ENCODE peak calls at places on chromosomes 12 and 14, in eight cellular contexts. I is Peyer's patch, O is GM23338, B is PC-9, P is H9, C is RWPE1, G is upper lobe of left lung, X is fibroblast of lung. H is an unnamed sample.

GRCh38 chr12:43277630-43278267 is 274.3 kb downstream of the ADAMTS20 start:
- DNase-seq in I (no peak), O (no peak), B (peak; percentile 87), P (no peak), C (no peak), G (no peak), X (peak; percentile 86), H (peak; percentile 88)

GRCh38 chr12:98701166-98701565 is 56.1 kb downstream of the APAF1 start:
- DNase-seq in I (no peak), O (no peak), B (no peak), P (no peak), C (no peak), G (no peak), X (peak; percentile 48), H (no peak)

GRCh38 chr14:32403688-32404087 is 74.6 kb downstream of the AKAP6 start:
- DNase-seq in I (no peak), O (no peak), B (no peak), P (no peak), C (no peak), G (no peak), X (peak; percentile 77), H (no peak)

GRCh38 chr12:32496946-32497345 is 97.6 kb downstream of the FGD4 start:
- DNase-seq in I (no peak), O (no peak), B (no peak), P (no peak), C (no peak), G (no peak), X (no peak), H (no peak)

GRCh38 chr12:40834321-40834720 is 142.1 kb downstream of the CNTN1 start:
- DNase-seq in I (no peak), O (no peak), B (no peak), P (no peak), C (no peak), G (no peak), X (no peak), H (no peak)

GRCh38 chr12:25236626-25237025 is 14.1 kb downstream of the KRAS start:
- DNase-seq in I (no peak), O (no peak), B (no peak), P (no peak), C (no peak), G (no peak), X (peak; percentile 19), H (no peak)

GRCh38 chr12:125203145-125203765 is 138.0 kb downstream of the AACS start:
- DNase-seq in I (no peak), O (no peak), B (no peak), P (no peak), C (peak; percentile 26), G (no peak), X (no peak), H (no peak)

GRCh38 chr12:269216-269615 is 6.6 kb upstream of the SLC6A13 start:
- DNase-seq in I (no peak), O (no peak), B (no peak), P (no peak), C (no peak), G (no peak), X (no peak), H (no peak)

GRCh38 chr12:40058721-40059190 is 47.1 kb downstream of the SLC2A13 start:
- DNase-seq in I (no peak), O (no peak), B (no peak), P (no peak), C (no peak), G (no peak), X (peak; percentile 7), H (no peak)

GRCh38 chr14:90381011-90381790 is 15.6 kb upstream of the CALM1 start:
- DNase-seq in I (peak; percentile 71), O (no peak), B (no peak), P (no peak), C (no peak), G (no peak), X (peak; percentile 31), H (no peak)

GRCh38 chr14:70317969-70318634 is 41.4 kb downstream of the COX16 start:
- DNase-seq in I (no peak), O (peak; percentile 82), B (peak; percentile 43), P (peak; percentile 61), C (peak; percentile 20), G (no peak), X (peak; percentile 46), H (no peak)

GRCh38 chr14:67533754-67534085 is 630 bp downstream of the PLEKHH1 start:
- DNase-seq in I (peak; percentile 53), O (no peak), B (peak; percentile 47), P (no peak), C (no peak), G (no peak), X (no peak), H (no peak)

GRCh38 chr14:70888681-70889175 is 18.5 kb upstream of the PCNX1 start:
- DNase-seq in I (no peak), O (no peak), B (no peak), P (no peak), C (peak; percentile 89), G (no peak), X (peak; percentile 70), H (peak; percentile 63)

GRCh38 chr14:84340938-84341337 is 1189.0 kb upstream of the FLRT2 start:
- DNase-seq in I (no peak), O (no peak), B (no peak), P (no peak), C (no peak), G (no peak), X (peak; percentile 25), H (no peak)

GRCh38 chr12:81005635-81006034 is 67.9 kb upstream of the LIN7A start:
- DNase-seq in I (no peak), O (no peak), B (no peak), P (no peak), C (no peak), G (no peak), X (no peak), H (no peak)

GRCh38 chr12:128387811-128388422 is 120.9 kb downstream of the TMEM132C start:
- DNase-seq in I (peak; percentile 50), O (peak; percentile 1), B (no peak), P (peak; percentile 92), C (no peak), G (peak; percentile 75), X (no peak), H (no peak)

GRCh38 chr12:125403145-125403789 is 338.0 kb downstream of the AACS start:
- DNase-seq in I (peak; percentile 49), O (peak; percentile 95), B (no peak), P (peak; percentile 90), C (peak; percentile 8), G (no peak), X (peak; percentile 15), H (no peak)

GRCh38 chr14:105313381-105314286 is 914 bp upstream of the PACS2 start:
- DNase-seq in I (peak; percentile 66), O (peak; percentile 75), B (no peak), P (peak; percentile 55), C (no peak), G (no peak), X (no peak), H (no peak)

DNA sequence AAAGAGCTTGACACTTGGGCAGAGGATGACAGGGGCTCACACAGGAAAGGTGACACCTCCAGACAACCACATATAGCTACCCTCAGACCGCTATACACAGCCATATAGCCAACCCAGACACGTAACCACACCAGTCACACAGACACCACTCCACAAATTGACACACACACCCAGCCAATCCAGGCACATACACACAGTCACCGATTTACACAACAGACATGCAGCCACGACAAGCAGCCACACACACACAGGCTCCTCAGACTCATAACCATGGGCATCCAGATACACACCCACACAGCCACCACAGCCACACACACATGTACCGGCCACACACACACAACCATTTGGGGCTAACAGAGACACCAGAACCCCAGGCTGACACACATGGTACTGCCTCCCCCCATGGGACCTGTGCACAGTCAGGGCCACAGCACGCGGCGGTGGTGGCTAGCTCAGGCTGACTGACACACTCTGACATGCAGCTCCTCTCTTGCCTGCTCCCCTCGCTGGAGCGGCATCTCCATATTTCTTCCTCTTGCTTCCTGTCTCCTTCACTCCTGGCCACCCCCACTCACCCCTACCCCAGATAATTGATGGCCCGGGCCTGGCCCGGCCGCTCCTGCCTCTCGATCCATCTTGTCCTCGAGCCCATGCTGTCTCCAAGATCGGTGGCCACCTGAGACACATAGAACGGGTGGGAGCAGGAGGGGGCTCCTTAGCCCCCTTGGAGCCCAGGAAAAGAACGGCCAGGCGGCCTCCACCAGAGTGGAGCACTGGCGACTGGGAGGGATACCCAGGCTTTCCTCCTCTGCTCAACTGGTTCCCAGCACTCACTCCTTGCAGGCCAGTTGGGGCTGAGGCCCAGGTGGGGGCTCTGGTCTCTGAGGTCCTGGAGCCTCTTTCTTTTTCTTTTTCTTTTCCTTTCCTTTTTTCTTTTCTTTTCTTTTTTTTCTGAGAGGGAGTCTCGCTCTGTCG is 6.0 kb upstream of the SHMT2 start:
- DNase-seq in I (no peak), O (no peak), B (no peak), P (no peak), C (no peak), G (peak; percentile 74), X (no peak), H (no peak)
- H3K27ac ChIP-seq in I (no peak overlapping the region), O (no peak overlapping the region), B (no peak overlapping the region), P (no peak overlapping the region), C (no peak overlapping the region), G (no peak overlapping the region), X (no peak overlapping the region), H (no peak overlapping the region)

GRCh38 chr14:77313374-77313773 is 7.3 kb downstream of the POMT2 start:
- DNase-seq in I (no peak), O (no peak), B (no peak), P (no peak), C (no peak), G (no peak), X (no peak), H (no peak)

GRCh38 chr14:77316872-77317271 is 3.8 kb downstream of the POMT2 start:
- DNase-seq in I (no peak), O (no peak), B (no peak), P (no peak), C (no peak), G (no peak), X (no peak), H (peak; percentile 24)

GRCh38 chr14:77314043-77314442 is 6.6 kb downstream of the POMT2 start:
- DNase-seq in I (peak; percentile 54), O (peak; percentile 85), B (peak; percentile 83), P (peak; percentile 49), C (peak; percentile 71), G (no peak), X (peak; percentile 57), H (peak; percentile 98)

GRCh38 chr14:77315115-77315944 is 5.4 kb downstream of the POMT2 start:
- DNase-seq in I (no peak), O (no peak), B (no peak), P (no peak), C (no peak), G (no peak), X (no peak), H (no peak)

GRCh38 chr14:77314539-77314938 is 6.1 kb downstream of the POMT2 start:
- DNase-seq in I (no peak), O (no peak), B (no peak), P (no peak), C (no peak), G (no peak), X (no peak), H (no peak)
- H3K27ac ChIP-seq in I (peak overlapping the region; percentile 4), O (peak overlapping the region; percentile 87), B (no peak overlapping the region), P (peak overlapping the region; percentile 2), C (peak overlapping the region; percentile 88), G (no peak overlapping the region), X (no peak overlapping the region), H (peak overlapping the region; percentile 60)

GRCh38 chr14:50116986-50117385 is 614 bp upstream of the VCPKMT start:
- DNase-seq in I (no peak), O (no peak), B (no peak), P (no peak), C (no peak), G (no peak), X (peak; percentile 20), H (no peak)
- H3K27ac ChIP-seq in I (peak overlapping the region; percentile 84), O (peak overlapping the region; percentile 87), B (peak overlapping the region; percentile 66), P (peak overlapping the region; percentile 68), C (peak overlapping the region; percentile 71), G (peak overlapping the region; percentile 94), X (peak overlapping the region; percentile 72), H (peak overlapping the region; percentile 63)

GRCh38 chr14:54687750-54688119 is 120.8 kb downstream of the SAMD4A start:
- DNase-seq in I (no peak), O (no peak), B (no peak), P (no peak), C (no peak), G (no peak), X (no peak), H (no peak)
- H3K27ac ChIP-seq in I (peak overlapping the region; percentile 65), O (no peak overlapping the region), B (no peak overlapping the region), P (no peak overlapping the region), C (peak overlapping the region; percentile 17), G (peak overlapping the region; percentile 67), X (no peak overlapping the region), H (no peak overlapping the region)

H was measured in epithelial cell of prostate.